ENCODE peak calls at places on chromosomes 11 and 22, in four cellular contexts. One of them, this sample, is unnamed.
A peak's percentile ranks its signal among the peaks of the same experiment; 100 is the strongest.

GRCh38 chr11:73664894-73665293 is 18.5 kb downstream of the PLEKHB1 start:
- DNase-seq in GM03348: no peak
- DNase-seq in CD4-positive, alpha-beta T cell: no peak
- DNase-seq in HFFc6: no peak
- DNase-seq in this sample: no peak

GRCh38 chr22:22103078-22103593 is 120.5 kb upstream of the TOP3B start:
- DNase-seq in HFFc6: peak; percentile 9
- DNase-seq in CD4-positive, alpha-beta T cell: no peak
- DNase-seq in GM03348: no peak
- DNase-seq in this sample: no peak

GRCh38 chr22:50507421-50507990 is at the start of gene LMF2:
- DNase-seq in HFFc6: peak; percentile 72
- DNase-seq in GM03348: no peak
- DNase-seq in CD4-positive, alpha-beta T cell: peak; percentile 93
- DNase-seq in this sample: no peak

GRCh38 chr11:24234822-24235508 is 261.9 kb upstream of the LUZP2 start:
- DNase-seq in CD4-positive, alpha-beta T cell: no peak
- DNase-seq in HFFc6: peak; percentile 5
- DNase-seq in GM03348: no peak
- DNase-seq in this sample: peak; percentile 3

GRCh38 chr22:43698403-43698802 is 113.7 kb downstream of the EFCAB6 start:
- DNase-seq in CD4-positive, alpha-beta T cell: no peak
- DNase-seq in HFFc6: no peak
- DNase-seq in GM03348: no peak
- DNase-seq in this sample: no peak

GRCh38 chr22:49447837-49448236 is 379.8 kb downstream of the BRD1 start:
- DNase-seq in CD4-positive, alpha-beta T cell: no peak
- DNase-seq in HFFc6: no peak
- DNase-seq in GM03348: no peak
- DNase-seq in this sample: no peak

GRCh38 chr22:22666307-22667091 is 22.1 kb downstream of the GGTLC2 start:
- DNase-seq in GM03348: peak; percentile 23
- DNase-seq in HFFc6: peak; percentile 13
- DNase-seq in CD4-positive, alpha-beta T cell: no peak
- DNase-seq in this sample: peak; percentile 27

GRCh38 chr11:129702410-129703390 is 112.9 kb upstream of the TMEM45B start:
- DNase-seq in GM03348: no peak
- DNase-seq in CD4-positive, alpha-beta T cell: no peak
- DNase-seq in HFFc6: no peak
- DNase-seq in this sample: no peak

GRCh38 chr11:70473873-70474690 is 75.8 kb downstream of the CTTN start:
- DNase-seq in HFFc6: no peak
- DNase-seq in GM03348: no peak
- DNase-seq in CD4-positive, alpha-beta T cell: no peak
- DNase-seq in this sample: no peak

GRCh38 chr11:83061883-83062282 is 9.8 kb downstream of the RAB30 start:
- DNase-seq in CD4-positive, alpha-beta T cell: no peak
- DNase-seq in GM03348: no peak
- DNase-seq in HFFc6: no peak
- DNase-seq in this sample: no peak

GRCh38 chr11:82577246-82577645 is 156.4 kb downstream of the FAM181B start:
- DNase-seq in GM03348: no peak
- DNase-seq in HFFc6: no peak
- DNase-seq in CD4-positive, alpha-beta T cell: no peak
- DNase-seq in this sample: no peak

GRCh38 chr22:41908409-41909289 is 6.2 kb downstream of the SHISA8 start:
- DNase-seq in CD4-positive, alpha-beta T cell: no peak
- DNase-seq in HFFc6: no peak
- DNase-seq in GM03348: no peak
- DNase-seq in this sample: no peak

GRCh38 chr11:117461396-117462182 is 133.9 kb downstream of the CEP164 start:
- DNase-seq in HFFc6: no peak
- DNase-seq in CD4-positive, alpha-beta T cell: no peak
- DNase-seq in GM03348: no peak
- DNase-seq in this sample: no peak

GRCh38 chr11:6298605-6299004 is 21.7 kb downstream of the CAVIN3 start:
- DNase-seq in CD4-positive, alpha-beta T cell: no peak
- DNase-seq in GM03348: peak; percentile 45
- DNase-seq in HFFc6: peak; percentile 45
- DNase-seq in this sample: no peak

GRCh38 chr22:49600891-49601431 is 226.7 kb downstream of the BRD1 start:
- DNase-seq in CD4-positive, alpha-beta T cell: no peak
- DNase-seq in HFFc6: no peak
- DNase-seq in GM03348: no peak
- DNase-seq in this sample: no peak

GRCh38 chr22:30712094-30712493 is 17.4 kb downstream of the OSBP2 start:
- DNase-seq in HFFc6: no peak
- DNase-seq in CD4-positive, alpha-beta T cell: no peak
- DNase-seq in GM03348: no peak
- DNase-seq in this sample: no peak

GRCh38 chr11:30585067-30585891 is 874 bp downstream of the MPPED2 start:
- DNase-seq in CD4-positive, alpha-beta T cell: no peak
- DNase-seq in HFFc6: no peak
- DNase-seq in GM03348: peak; percentile 27
- DNase-seq in this sample: no peak

GRCh38 chr22:30890689-30891442 is 77.7 kb downstream of the MORC2 start:
- DNase-seq in CD4-positive, alpha-beta T cell: peak; percentile 20
- DNase-seq in GM03348: peak; percentile 84
- DNase-seq in HFFc6: peak; percentile 21
- DNase-seq in this sample: peak; percentile 51

This sample was measured in foreskin fibroblast.